ENCODE peak calls at places on chromosomes 1 and 21, in nine cellular contexts. One of them, this sample, is unnamed. For H3K9me3, the result is how much of the 10 kb centered on the place peaks cover.

GRCh38 chr1:202835548-202836072 is 24.9 kb downstream of the PCAT6 start:
- DNase-seq in IMR-90: no peak
- DNase-seq in Karpas-422: no peak
- DNase-seq in tibial nerve: no peak
- DNase-seq in ascending aorta: no peak
- DNase-seq in CD8-positive, alpha-beta memory T cell: peak
- DNase-seq in lung: no peak
- DNase-seq in Peyer's patch: peak
- DNase-seq in breast epithelium: no peak
- DNase-seq in this sample: no peak

GRCh38 chr21:34996304-34997081 is 52.6 kb downstream of the RUNX1 start:
- DNase-seq in IMR-90: peak
- DNase-seq in Karpas-422: no peak
- DNase-seq in tibial nerve: no peak
- DNase-seq in ascending aorta: peak
- DNase-seq in CD8-positive, alpha-beta memory T cell: no peak
- DNase-seq in lung: peak
- DNase-seq in Peyer's patch: no peak
- DNase-seq in breast epithelium: peak
- DNase-seq in this sample: no peak

GRCh38 chr1:5522605-5523145 is 469.6 kb downstream of the NPHP4 start:
- DNase-seq in IMR-90: no peak
- DNase-seq in Karpas-422: no peak
- DNase-seq in tibial nerve: no peak
- DNase-seq in ascending aorta: peak
- DNase-seq in CD8-positive, alpha-beta memory T cell: no peak
- DNase-seq in lung: no peak
- DNase-seq in Peyer's patch: no peak
- DNase-seq in breast epithelium: no peak
- DNase-seq in this sample: no peak

GRCh38 chr1:110196917-110197782 is 13.0 kb upstream of the KCNC4 start:
- DNase-seq in IMR-90: peak
- DNase-seq in Karpas-422: peak
- DNase-seq in tibial nerve: no peak
- DNase-seq in ascending aorta: no peak
- DNase-seq in CD8-positive, alpha-beta memory T cell: peak
- DNase-seq in lung: peak
- DNase-seq in Peyer's patch: peak
- DNase-seq in breast epithelium: no peak
- DNase-seq in this sample: peak

GRCh38 chr1:45443580-45444446 is 47.1 kb downstream of the TESK2 start:
- DNase-seq in IMR-90: no peak
- DNase-seq in Karpas-422: no peak
- DNase-seq in tibial nerve: no peak
- DNase-seq in ascending aorta: no peak
- DNase-seq in CD8-positive, alpha-beta memory T cell: no peak
- DNase-seq in lung: no peak
- DNase-seq in Peyer's patch: no peak
- DNase-seq in breast epithelium: no peak
- DNase-seq in this sample: no peak

GRCh38 chr1:91884459-91885290 is 1.3 kb downstream of the TGFBR3 start:
- DNase-seq in IMR-90: peak
- DNase-seq in Karpas-422: no peak
- DNase-seq in tibial nerve: no peak
- DNase-seq in ascending aorta: no peak
- DNase-seq in CD8-positive, alpha-beta memory T cell: peak
- DNase-seq in lung: no peak
- DNase-seq in Peyer's patch: no peak
- DNase-seq in breast epithelium: no peak
- DNase-seq in this sample: no peak

GRCh38 chr1:6505367-6506209 is 14.1 kb upstream of the PLEKHG5 start:
- DNase-seq in IMR-90: no peak
- DNase-seq in Karpas-422: no peak
- DNase-seq in tibial nerve: no peak
- DNase-seq in ascending aorta: no peak
- DNase-seq in CD8-positive, alpha-beta memory T cell: no peak
- DNase-seq in lung: no peak
- DNase-seq in Peyer's patch: no peak
- DNase-seq in breast epithelium: no peak
- DNase-seq in this sample: peak

GRCh38 chr1:228005511-228006033 is 1.2 kb upstream of the WNT3A start:
- DNase-seq in IMR-90: no peak
- DNase-seq in Karpas-422: no peak
- DNase-seq in tibial nerve: no peak
- DNase-seq in ascending aorta: peak
- DNase-seq in CD8-positive, alpha-beta memory T cell: no peak
- DNase-seq in lung: peak
- DNase-seq in Peyer's patch: peak
- DNase-seq in breast epithelium: peak
- DNase-seq in this sample: no peak

GRCh38 chr21:35649186-35649585 is 411.1 kb downstream of the SETD4 start:
- DNase-seq in IMR-90: peak
- DNase-seq in Karpas-422: no peak
- DNase-seq in tibial nerve: no peak
- DNase-seq in ascending aorta: no peak
- DNase-seq in CD8-positive, alpha-beta memory T cell: no peak
- DNase-seq in lung: peak
- DNase-seq in Peyer's patch: no peak
- DNase-seq in breast epithelium: no peak
- DNase-seq in this sample: no peak

GRCh38 chr21:32380940-32381339 is 11.9 kb downstream of the URB1 start:
- DNase-seq in IMR-90: no peak
- DNase-seq in Karpas-422: no peak
- DNase-seq in tibial nerve: no peak
- DNase-seq in ascending aorta: peak
- DNase-seq in CD8-positive, alpha-beta memory T cell: no peak
- DNase-seq in lung: no peak
- DNase-seq in Peyer's patch: no peak
- DNase-seq in breast epithelium: no peak
- DNase-seq in this sample: no peak

GRCh38 chr1:1090424-1091343 is 16.6 kb upstream of the RNF223 start:
- DNase-seq in IMR-90: no peak
- DNase-seq in Karpas-422: no peak
- DNase-seq in tibial nerve: no peak
- DNase-seq in ascending aorta: no peak
- DNase-seq in CD8-positive, alpha-beta memory T cell: no peak
- DNase-seq in lung: no peak
- DNase-seq in Peyer's patch: no peak
- DNase-seq in breast epithelium: no peak
- DNase-seq in this sample: peak

GRCh38 chr1:228222548-228222947 is 14.7 kb downstream of the OBSCN start:
- DNase-seq in IMR-90: no peak
- DNase-seq in Karpas-422: no peak
- DNase-seq in tibial nerve: no peak
- DNase-seq in ascending aorta: no peak
- DNase-seq in CD8-positive, alpha-beta memory T cell: no peak
- DNase-seq in lung: no peak
- DNase-seq in Peyer's patch: no peak
- DNase-seq in breast epithelium: peak
- DNase-seq in this sample: no peak

GRCh38 chr1:178938959-178939317 is 68.1 kb upstream of the ANGPTL1 start:
- DNase-seq in IMR-90: peak
- DNase-seq in Karpas-422: no peak
- DNase-seq in tibial nerve: peak
- DNase-seq in ascending aorta: peak
- DNase-seq in CD8-positive, alpha-beta memory T cell: no peak
- DNase-seq in lung: peak
- DNase-seq in Peyer's patch: no peak
- DNase-seq in breast epithelium: no peak
- DNase-seq in this sample: peak

GRCh38 chr1:217029311-217030157 is 306.3 kb upstream of the ESRRG start:
- DNase-seq in IMR-90: peak
- DNase-seq in Karpas-422: no peak
- DNase-seq in tibial nerve: no peak
- DNase-seq in ascending aorta: peak
- DNase-seq in CD8-positive, alpha-beta memory T cell: no peak
- DNase-seq in lung: peak
- DNase-seq in Peyer's patch: no peak
- DNase-seq in breast epithelium: peak
- DNase-seq in this sample: no peak

GRCh38 chr1:5226390-5226704 is 571.9 kb downstream of the AJAP1 start:
- DNase-seq in IMR-90: no peak
- DNase-seq in Karpas-422: peak
- DNase-seq in tibial nerve: no peak
- DNase-seq in ascending aorta: no peak
- DNase-seq in CD8-positive, alpha-beta memory T cell: no peak
- DNase-seq in lung: no peak
- DNase-seq in Peyer's patch: no peak
- DNase-seq in breast epithelium: no peak
- DNase-seq in this sample: no peak

GRCh38 chr1:164356511-164356910 is 202.5 kb upstream of the PBX1 start:
- DNase-seq in IMR-90: no peak
- DNase-seq in Karpas-422: no peak
- DNase-seq in tibial nerve: no peak
- DNase-seq in ascending aorta: no peak
- DNase-seq in CD8-positive, alpha-beta memory T cell: no peak
- DNase-seq in lung: no peak
- DNase-seq in Peyer's patch: no peak
- DNase-seq in breast epithelium: no peak
- DNase-seq in this sample: no peak

GRCh38 chr1:66282343-66282852 is 251.6 kb upstream of the SGIP1 start:
- DNase-seq in IMR-90: peak
- DNase-seq in Karpas-422: peak
- DNase-seq in tibial nerve: no peak
- DNase-seq in ascending aorta: no peak
- DNase-seq in CD8-positive, alpha-beta memory T cell: peak
- DNase-seq in lung: no peak
- DNase-seq in Peyer's patch: peak
- DNase-seq in breast epithelium: no peak
- DNase-seq in this sample: no peak

GRCh38 chr1:38451541-38451993 is 405.0 kb upstream of the POU3F1 start:
- DNase-seq in IMR-90: peak
- DNase-seq in Karpas-422: no peak
- DNase-seq in tibial nerve: no peak
- DNase-seq in ascending aorta: no peak
- DNase-seq in CD8-positive, alpha-beta memory T cell: no peak
- DNase-seq in lung: no peak
- DNase-seq in Peyer's patch: no peak
- DNase-seq in breast epithelium: no peak
- DNase-seq in this sample: peak

GRCh38 chr1:197521118-197521739 is 253.2 kb downstream of the CRB1 start:
- DNase-seq in IMR-90: peak
- DNase-seq in Karpas-422: peak
- DNase-seq in tibial nerve: no peak
- DNase-seq in ascending aorta: no peak
- DNase-seq in CD8-positive, alpha-beta memory T cell: no peak
- DNase-seq in lung: no peak
- DNase-seq in Peyer's patch: no peak
- DNase-seq in breast epithelium: no peak
- DNase-seq in this sample: no peak

DNA sequence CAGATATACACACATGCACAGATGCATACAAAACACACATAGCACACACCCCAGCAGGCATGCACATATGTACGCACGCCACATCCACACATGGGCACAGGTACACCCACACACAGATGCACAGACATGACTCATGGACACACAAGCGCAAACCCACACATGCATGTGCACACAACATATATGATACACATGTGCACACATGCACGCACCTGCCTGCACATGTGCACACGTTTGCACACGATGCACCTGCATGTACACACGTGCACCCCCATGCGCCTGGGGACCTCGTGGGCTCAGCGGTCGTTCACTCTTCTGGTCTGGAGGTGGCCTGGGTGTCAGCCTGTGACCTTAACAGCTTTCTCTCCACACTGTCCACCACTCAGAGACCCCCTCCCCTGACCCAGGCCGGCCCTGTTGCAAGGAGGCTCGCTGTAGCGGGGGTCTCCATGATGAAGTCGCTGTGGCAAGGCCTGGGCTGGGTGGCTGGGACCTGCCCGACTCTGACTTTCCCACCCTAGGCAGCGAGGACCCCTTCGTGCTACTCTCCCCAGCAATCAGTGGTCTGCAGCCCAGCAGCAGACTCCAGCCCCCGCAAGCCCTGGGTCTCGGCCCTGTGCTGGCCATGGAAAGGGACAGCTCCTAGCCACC is 92.1 kb upstream of the TTC34 start:
- DNase-seq in IMR-90: no peak
- DNase-seq in Karpas-422: no peak
- DNase-seq in tibial nerve: no peak
- DNase-seq in ascending aorta: no peak
- DNase-seq in CD8-positive, alpha-beta memory T cell: no peak
- DNase-seq in lung: no peak
- DNase-seq in Peyer's patch: no peak
- DNase-seq in breast epithelium: no peak
- DNase-seq in this sample: no peak
- H3K9me3 ChIP-seq in IMR-90: half or more
- H3K9me3 ChIP-seq in Karpas-422: under half
- H3K9me3 ChIP-seq in tibial nerve: under half
- H3K9me3 ChIP-seq in ascending aorta: under half
- H3K9me3 ChIP-seq in CD8-positive, alpha-beta memory T cell: under half
- H3K9me3 ChIP-seq in lung: under half
- H3K9me3 ChIP-seq in Peyer's patch: under half
- H3K9me3 ChIP-seq in breast epithelium: under half
- H3K9me3 ChIP-seq in this sample: under half

GRCh38 chr1:181152892-181153633 is 64.6 kb downstream of the IER5 start:
- DNase-seq in IMR-90: peak
- DNase-seq in Karpas-422: peak
- DNase-seq in tibial nerve: peak
- DNase-seq in ascending aorta: peak
- DNase-seq in CD8-positive, alpha-beta memory T cell: no peak
- DNase-seq in lung: peak
- DNase-seq in Peyer's patch: peak
- DNase-seq in breast epithelium: peak
- DNase-seq in this sample: peak
- H3K4me3 ChIP-seq in IMR-90: no peak
- H3K4me3 ChIP-seq in Karpas-422: no peak
- H3K4me3 ChIP-seq in tibial nerve: no peak
- H3K4me3 ChIP-seq in ascending aorta: no peak
- H3K4me3 ChIP-seq in CD8-positive, alpha-beta memory T cell: no peak
- H3K4me3 ChIP-seq in lung: no peak
- H3K4me3 ChIP-seq in Peyer's patch: no peak
- H3K4me3 ChIP-seq in breast epithelium: no peak
- H3K4me3 ChIP-seq in this sample: no peak

DNA sequence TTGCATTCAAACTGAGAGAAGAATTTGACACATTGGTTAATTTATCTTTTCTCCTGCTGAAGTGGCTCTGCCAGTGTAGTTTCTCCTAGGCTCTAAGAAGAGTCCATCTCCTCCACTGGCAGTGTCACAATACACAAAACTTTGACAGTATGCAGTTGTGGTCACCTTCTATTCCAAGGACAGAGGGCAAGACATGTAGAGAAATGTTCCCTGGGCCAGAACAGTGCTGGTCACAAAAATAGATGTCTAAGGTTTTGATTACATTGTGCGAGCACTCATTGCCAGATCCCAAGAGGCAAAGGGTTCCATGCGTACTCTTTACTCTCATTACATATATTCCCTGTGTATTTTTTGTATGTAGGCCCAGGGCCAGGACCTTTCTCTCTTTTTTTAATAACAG is 148.1 kb upstream of the UBE2U start:
- DNase-seq in IMR-90: no peak
- DNase-seq in Karpas-422: no peak
- DNase-seq in tibial nerve: no peak
- DNase-seq in ascending aorta: no peak
- DNase-seq in CD8-positive, alpha-beta memory T cell: no peak
- DNase-seq in lung: no peak
- DNase-seq in Peyer's patch: no peak
- DNase-seq in breast epithelium: no peak
- DNase-seq in this sample: no peak
- H3K27ac ChIP-seq in IMR-90: no peak
- H3K27ac ChIP-seq in Karpas-422: no peak
- H3K27ac ChIP-seq in tibial nerve: no peak
- H3K27ac ChIP-seq in ascending aorta: no peak
- H3K27ac ChIP-seq in CD8-positive, alpha-beta memory T cell: no peak
- H3K27ac ChIP-seq in lung: no peak
- H3K27ac ChIP-seq in Peyer's patch: no peak
- H3K27ac ChIP-seq in breast epithelium: no peak
- H3K27ac ChIP-seq in this sample: no peak

GRCh38 chr1:248343451-248343850 is 5.1 kb upstream of the OR14C36 start:
- DNase-seq in IMR-90: no peak
- DNase-seq in Karpas-422: no peak
- DNase-seq in tibial nerve: no peak
- DNase-seq in ascending aorta: no peak
- DNase-seq in CD8-positive, alpha-beta memory T cell: no peak
- DNase-seq in lung: no peak
- DNase-seq in Peyer's patch: no peak
- DNase-seq in breast epithelium: no peak
- DNase-seq in this sample: no peak
- H3K9me3 ChIP-seq in IMR-90: under half
- H3K9me3 ChIP-seq in Karpas-422: under half
- H3K9me3 ChIP-seq in tibial nerve: under half
- H3K9me3 ChIP-seq in ascending aorta: under half
- H3K9me3 ChIP-seq in CD8-positive, alpha-beta memory T cell: under half
- H3K9me3 ChIP-seq in lung: under half
- H3K9me3 ChIP-seq in Peyer's patch: under half
- H3K9me3 ChIP-seq in breast epithelium: under half
- H3K9me3 ChIP-seq in this sample: under half

This sample was measured in kidney.